ENCODE peak calls at places on chromosome 1, in four cellular contexts. R is progenitor cell of endocrine pancreas; L is tibial nerve; O is activated effector memory CD4-positive, alpha-beta T cell treated with anti-CD3 and anti-CD28 coated beads, Interleukin-2, amount 50 U/mL, for 16 hours. G is an unnamed sample.

GRCh38 chr1:89203166-89203565 is 4.4 kb upstream of the GBP4 start:
- DNase-seq in R (no peak), L (no peak), O (no peak), G (no peak)

GRCh38 chr1:212514782-212515181 is 82.1 kb downstream of the NENF start:
- DNase-seq in R (peak; percentile 18), L (no peak), O (no peak), G (no peak)

GRCh38 chr1:15013767-15014166 is 139.8 kb upstream of the TMEM51 start:
- DNase-seq in R (no peak), L (no peak), O (no peak), G (no peak)

GRCh38 chr1:241857131-241857530 is 9.1 kb downstream of the EXO1 start:
- DNase-seq in O (no peak), R (no peak), L (no peak), G (no peak)

GRCh38 chr1:109770331-109771095 is 6.8 kb upstream of the EPS8L3 start:
- DNase-seq in L (no peak), R (no peak), O (peak; percentile 48), G (peak; percentile 6)

GRCh38 chr1:6336946-6337622 is 56.5 kb downstream of the ACOT7 start:
- DNase-seq in R (no peak), O (no peak), L (no peak), G (no peak)

GRCh38 chr1:13809461-13810159 is 109.6 kb downstream of the PRDM2 start:
- DNase-seq in L (no peak), R (no peak), O (no peak), G (no peak)

GRCh38 chr1:168671782-168672181 is 57.2 kb downstream of the DPT start:
- DNase-seq in O (no peak), R (no peak), L (no peak), G (no peak)

GRCh38 chr1:6350416-6351088 is 43.0 kb downstream of the ACOT7 start:
- DNase-seq in L (no peak), R (no peak), O (no peak), G (no peak)

GRCh38 chr1:198499588-198499987 is 40.9 kb downstream of the ATP6V1G3 start:
- DNase-seq in L (no peak), R (no peak), O (no peak), G (no peak)

GRCh38 chr1:2345297-2346075 is 45.9 kb downstream of the MORN1 start:
- DNase-seq in O (no peak), R (no peak), L (no peak), G (no peak)

GRCh38 chr1:245074232-245074747 is 80.5 kb upstream of the KIF26B start:
- DNase-seq in R (no peak), L (no peak), O (no peak), G (no peak)

GRCh38 chr1:18670267-18670910 is 39.7 kb downstream of the PAX7 start:
- DNase-seq in L (no peak), R (no peak), O (no peak), G (no peak)

GRCh38 chr1:196654271-196654670 is 2.4 kb downstream of the CFH start:
- DNase-seq in R (no peak), L (no peak), O (no peak), G (no peak)

GRCh38 chr1:14181191-14181793 is 417.2 kb upstream of the KAZN start:
- DNase-seq in R (no peak), O (no peak), L (no peak), G (no peak)

GRCh38 chr1:15352122-15352957 is 57.3 kb upstream of the EFHD2 start:
- DNase-seq in O (peak; percentile 68), R (no peak), L (no peak), G (no peak)

GRCh38 chr1:86650065-86650464 is 54.3 kb upstream of the SH3GLB1 start:
- DNase-seq in R (no peak), O (no peak), L (no peak), G (no peak)

GRCh38 chr1:10694274-10694632 is 102.2 kb downstream of the CASZ1 start:
- DNase-seq in L (peak; percentile 20), R (no peak), O (no peak), G (no peak)

GRCh38 chr1:94323311-94324167 is 86.2 kb upstream of the ARHGAP29 start:
- DNase-seq in O (no peak), R (no peak), L (no peak), G (no peak)

G was measured in gastrocnemius medialis.